ENCODE peak calls at places on chromosomes 5 and 9, in four cellular contexts. One of them, this sample, is unnamed.

GRCh38 chr9:36317766-36318165 is 59.5 kb upstream of the GNE start:
- DNase-seq in activated CD4-positive, alpha-beta T cell treated with anti-CD3 and anti-CD28 coated beads for 24 hours: no peak
- DNase-seq in C1 segment of cervical spinal cord: no peak
- DNase-seq in GM12892: no peak
- DNase-seq in this sample: no peak

GRCh38 chr5:76192837-76193236 is 109.7 kb downstream of the SV2C start:
- DNase-seq in activated CD4-positive, alpha-beta T cell treated with anti-CD3 and anti-CD28 coated beads for 24 hours: no peak
- DNase-seq in GM12892: no peak
- DNase-seq in C1 segment of cervical spinal cord: no peak
- DNase-seq in this sample: no peak

GRCh38 chr9:95826183-95826838 is 49.2 kb upstream of the ERCC6L2 start:
- DNase-seq in GM12892: no peak
- DNase-seq in activated CD4-positive, alpha-beta T cell treated with anti-CD3 and anti-CD28 coated beads for 24 hours: no peak
- DNase-seq in C1 segment of cervical spinal cord: no peak
- DNase-seq in this sample: no peak

GRCh38 chr5:146745937-146746577 is 132.5 kb downstream of the PPP2R2B start:
- DNase-seq in GM12892: no peak
- DNase-seq in activated CD4-positive, alpha-beta T cell treated with anti-CD3 and anti-CD28 coated beads for 24 hours: no peak
- DNase-seq in C1 segment of cervical spinal cord: no peak
- DNase-seq in this sample: no peak

GRCh38 chr9:137370865-137371520 is 52.0 kb downstream of the EXD3 start:
- DNase-seq in C1 segment of cervical spinal cord: no peak
- DNase-seq in activated CD4-positive, alpha-beta T cell treated with anti-CD3 and anti-CD28 coated beads for 24 hours: no peak
- DNase-seq in GM12892: no peak
- DNase-seq in this sample: no peak

GRCh38 chr5:72433520-72433919 is 73.7 kb downstream of the ZNF366 start:
- DNase-seq in GM12892: no peak
- DNase-seq in activated CD4-positive, alpha-beta T cell treated with anti-CD3 and anti-CD28 coated beads for 24 hours: no peak
- DNase-seq in C1 segment of cervical spinal cord: no peak
- DNase-seq in this sample: no peak

GRCh38 chr5:150671509-150672236 is 10.6 kb downstream of the MYOZ3 start:
- DNase-seq in activated CD4-positive, alpha-beta T cell treated with anti-CD3 and anti-CD28 coated beads for 24 hours: no peak
- DNase-seq in C1 segment of cervical spinal cord: no peak
- DNase-seq in GM12892: no peak
- DNase-seq in this sample: no peak

GRCh38 chr9:95836072-95836471 is 39.4 kb upstream of the ERCC6L2 start:
- DNase-seq in GM12892: no peak
- DNase-seq in C1 segment of cervical spinal cord: no peak
- DNase-seq in activated CD4-positive, alpha-beta T cell treated with anti-CD3 and anti-CD28 coated beads for 24 hours: no peak
- DNase-seq in this sample: no peak

GRCh38 chr9:87557996-87558395 is 60.3 kb downstream of the DAPK1 start:
- DNase-seq in GM12892: no peak
- DNase-seq in C1 segment of cervical spinal cord: no peak
- DNase-seq in activated CD4-positive, alpha-beta T cell treated with anti-CD3 and anti-CD28 coated beads for 24 hours: no peak
- DNase-seq in this sample: no peak

GRCh38 chr9:33721674-33722358 is 73.5 kb upstream of the PRSS3 start:
- DNase-seq in activated CD4-positive, alpha-beta T cell treated with anti-CD3 and anti-CD28 coated beads for 24 hours: peak; percentile 90
- DNase-seq in GM12892: peak; percentile 50
- DNase-seq in C1 segment of cervical spinal cord: peak; percentile 70
- DNase-seq in this sample: peak; percentile 63

GRCh38 chr5:150309101-150309897 is 6.6 kb upstream of the ARSI start:
- DNase-seq in GM12892: no peak
- DNase-seq in activated CD4-positive, alpha-beta T cell treated with anti-CD3 and anti-CD28 coated beads for 24 hours: no peak
- DNase-seq in C1 segment of cervical spinal cord: no peak
- DNase-seq in this sample: no peak

GRCh38 chr5:150081541-150082283 is 4.6 kb downstream of the CSF1R start:
- DNase-seq in activated CD4-positive, alpha-beta T cell treated with anti-CD3 and anti-CD28 coated beads for 24 hours: no peak
- DNase-seq in GM12892: peak; percentile 56
- DNase-seq in C1 segment of cervical spinal cord: peak; percentile 23
- DNase-seq in this sample: peak; percentile 32

GRCh38 chr5:674630-675011 is 18.5 kb downstream of the TPPP start:
- DNase-seq in activated CD4-positive, alpha-beta T cell treated with anti-CD3 and anti-CD28 coated beads for 24 hours: no peak
- DNase-seq in GM12892: no peak
- DNase-seq in C1 segment of cervical spinal cord: peak; percentile 38
- DNase-seq in this sample: no peak

GRCh38 chr5:132457371-132458225 is 33.0 kb downstream of the IRF1 start:
- DNase-seq in GM12892: no peak
- DNase-seq in C1 segment of cervical spinal cord: no peak
- DNase-seq in activated CD4-positive, alpha-beta T cell treated with anti-CD3 and anti-CD28 coated beads for 24 hours: no peak
- DNase-seq in this sample: no peak

GRCh38 chr5:57802131-57802530 is 319.5 kb upstream of the ACTBL2 start:
- DNase-seq in GM12892: no peak
- DNase-seq in activated CD4-positive, alpha-beta T cell treated with anti-CD3 and anti-CD28 coated beads for 24 hours: no peak
- DNase-seq in C1 segment of cervical spinal cord: no peak
- DNase-seq in this sample: no peak

GRCh38 chr9:121731919-121732318 is 80.5 kb downstream of the DAB2IP start:
- DNase-seq in activated CD4-positive, alpha-beta T cell treated with anti-CD3 and anti-CD28 coated beads for 24 hours: no peak
- DNase-seq in GM12892: no peak
- DNase-seq in C1 segment of cervical spinal cord: no peak
- DNase-seq in this sample: no peak

GRCh38 chr9:91946196-91946595 is 3.8 kb downstream of the ROR2 start:
- DNase-seq in C1 segment of cervical spinal cord: no peak
- DNase-seq in activated CD4-positive, alpha-beta T cell treated with anti-CD3 and anti-CD28 coated beads for 24 hours: no peak
- DNase-seq in GM12892: no peak
- DNase-seq in this sample: no peak

GRCh38 chr9:131641618-131642495 is 96.5 kb downstream of the PRRT1B start:
- DNase-seq in activated CD4-positive, alpha-beta T cell treated with anti-CD3 and anti-CD28 coated beads for 24 hours: no peak
- DNase-seq in C1 segment of cervical spinal cord: peak; percentile 54
- DNase-seq in GM12892: no peak
- DNase-seq in this sample: no peak

GRCh38 chr5:111583761-111584203 is 71.4 kb upstream of the STARD4 start:
- DNase-seq in GM12892: no peak
- DNase-seq in C1 segment of cervical spinal cord: no peak
- DNase-seq in activated CD4-positive, alpha-beta T cell treated with anti-CD3 and anti-CD28 coated beads for 24 hours: no peak
- DNase-seq in this sample: no peak